ENCODE peak calls at places on chromosome 12, in seven cellular contexts. B is iPS-NIHi11, K is kidney epithelial cell, T is endodermal cell, G is ACHN, O is pancreas, P is NCI-H460. W is an unnamed sample.

GRCh38 chr12:86139671-86140070 is 116.5 kb downstream of the MGAT4C start:
- DNase-seq in B (no peak), K (no peak), T (no peak), G (no peak), O (no peak), P (no peak), W (no peak)

GRCh38 chr12:10331642-10332239 is 24.1 kb downstream of the KLRD1 start:
- DNase-seq in B (peak), K (peak), T (peak), G (peak), O (no peak), P (peak), W (no peak)

GRCh38 chr12:51009038-51009437 is 17.1 kb downstream of the SLC11A2 start:
- DNase-seq in B (no peak), K (no peak), T (no peak), G (peak), O (no peak), P (no peak), W (no peak)

GRCh38 chr12:94202245-94203180 is 54.1 kb downstream of the PLXNC1 start:
- DNase-seq in B (no peak), K (no peak), T (peak), G (no peak), O (no peak), P (no peak), W (no peak)

GRCh38 chr12:75086086-75087038 is 123.3 kb downstream of the KCNC2 start:
- DNase-seq in B (no peak), K (no peak), T (no peak), G (no peak), O (no peak), P (no peak), W (no peak)

GRCh38 chr12:42039146-42039545 is 105.5 kb downstream of the GXYLT1 start:
- DNase-seq in B (peak), K (no peak), T (no peak), G (peak), O (no peak), P (no peak), W (no peak)

GRCh38 chr12:12560587-12561304 is 1.9 kb downstream of the DUSP16 start:
- DNase-seq in B (no peak), K (peak), T (peak), G (peak), O (peak), P (no peak), W (no peak)

GRCh38 chr12:51496907-51497306 is 72.3 kb downstream of the SLC4A8 start:
- DNase-seq in B (no peak), K (no peak), T (no peak), G (no peak), O (no peak), P (no peak), W (no peak)

GRCh38 chr12:132521726-132522292 is 31.9 kb downstream of the FBRSL1 start:
- DNase-seq in B (no peak), K (no peak), T (no peak), G (no peak), O (no peak), P (no peak), W (no peak)

W was measured in H9.